ENCODE peak calls at places on chromosomes 11 and 22, in ten cellular contexts. One of them, this sample, is unnamed.

GRCh38 chr11:88338223-88338661 is 706 bp upstream of the CTSC start:
- DNase-seq in stimulated activated CD4-positive, alpha-beta T cell treated with anti-CD3 and anti-CD28 coated beads, Interleukin-12 subunit alpha, Interleukin-12 subunit beta, amount 100 ng/mL, for 4 hours: peak
- DNase-seq in NCI-H1694: peak
- DNase-seq in AG08396: peak
- DNase-seq in endothelial cell: no peak
- DNase-seq in fibroblast of villous mesenchyme: peak
- DNase-seq in posterior cingulate gyrus: no peak
- DNase-seq in EH: peak
- DNase-seq in uterus: peak
- DNase-seq in HTR-8/SVneo: peak
- DNase-seq in this sample: peak

GRCh38 chr11:129308241-129308865 is 67.3 kb upstream of the BARX2 start:
- DNase-seq in uterus: no peak
- DNase-seq in endothelial cell: no peak
- DNase-seq in NCI-H1694: no peak
- DNase-seq in fibroblast of villous mesenchyme: no peak
- DNase-seq in EH: no peak
- DNase-seq in HTR-8/SVneo: no peak
- DNase-seq in posterior cingulate gyrus: no peak
- DNase-seq in stimulated activated CD4-positive, alpha-beta T cell treated with anti-CD3 and anti-CD28 coated beads, Interleukin-12 subunit alpha, Interleukin-12 subunit beta, amount 100 ng/mL, for 4 hours: no peak
- DNase-seq in AG08396: no peak
- DNase-seq in this sample: no peak

GRCh38 chr11:101686514-101686913 is 102.7 kb upstream of the TRPC6 start:
- DNase-seq in uterus: no peak
- DNase-seq in stimulated activated CD4-positive, alpha-beta T cell treated with anti-CD3 and anti-CD28 coated beads, Interleukin-12 subunit alpha, Interleukin-12 subunit beta, amount 100 ng/mL, for 4 hours: no peak
- DNase-seq in posterior cingulate gyrus: no peak
- DNase-seq in AG08396: peak
- DNase-seq in endothelial cell: no peak
- DNase-seq in fibroblast of villous mesenchyme: peak
- DNase-seq in NCI-H1694: no peak
- DNase-seq in HTR-8/SVneo: peak
- DNase-seq in EH: peak
- DNase-seq in this sample: no peak

GRCh38 chr11:380996-381395 is 11.7 kb downstream of the B4GALNT4 start:
- DNase-seq in endothelial cell: no peak
- DNase-seq in EH: no peak
- DNase-seq in stimulated activated CD4-positive, alpha-beta T cell treated with anti-CD3 and anti-CD28 coated beads, Interleukin-12 subunit alpha, Interleukin-12 subunit beta, amount 100 ng/mL, for 4 hours: no peak
- DNase-seq in HTR-8/SVneo: no peak
- DNase-seq in posterior cingulate gyrus: no peak
- DNase-seq in AG08396: no peak
- DNase-seq in fibroblast of villous mesenchyme: no peak
- DNase-seq in uterus: no peak
- DNase-seq in NCI-H1694: no peak
- DNase-seq in this sample: no peak

GRCh38 chr11:68066742-68067141 is 27.9 kb downstream of the TCIRG1 start:
- DNase-seq in EH: no peak
- DNase-seq in endothelial cell: peak
- DNase-seq in stimulated activated CD4-positive, alpha-beta T cell treated with anti-CD3 and anti-CD28 coated beads, Interleukin-12 subunit alpha, Interleukin-12 subunit beta, amount 100 ng/mL, for 4 hours: no peak
- DNase-seq in NCI-H1694: no peak
- DNase-seq in uterus: no peak
- DNase-seq in AG08396: no peak
- DNase-seq in posterior cingulate gyrus: peak
- DNase-seq in HTR-8/SVneo: no peak
- DNase-seq in fibroblast of villous mesenchyme: no peak
- DNase-seq in this sample: no peak

GRCh38 chr22:42376721-42377177 is 55.5 kb downstream of the NFAM1 start:
- DNase-seq in NCI-H1694: peak
- DNase-seq in posterior cingulate gyrus: no peak
- DNase-seq in fibroblast of villous mesenchyme: peak
- DNase-seq in endothelial cell: no peak
- DNase-seq in HTR-8/SVneo: no peak
- DNase-seq in uterus: peak
- DNase-seq in stimulated activated CD4-positive, alpha-beta T cell treated with anti-CD3 and anti-CD28 coated beads, Interleukin-12 subunit alpha, Interleukin-12 subunit beta, amount 100 ng/mL, for 4 hours: no peak
- DNase-seq in EH: peak
- DNase-seq in AG08396: peak
- DNase-seq in this sample: peak

GRCh38 chr11:115226556-115226955 is 277.7 kb downstream of the CADM1 start:
- DNase-seq in endothelial cell: peak
- DNase-seq in AG08396: peak
- DNase-seq in uterus: no peak
- DNase-seq in stimulated activated CD4-positive, alpha-beta T cell treated with anti-CD3 and anti-CD28 coated beads, Interleukin-12 subunit alpha, Interleukin-12 subunit beta, amount 100 ng/mL, for 4 hours: no peak
- DNase-seq in EH: peak
- DNase-seq in fibroblast of villous mesenchyme: no peak
- DNase-seq in NCI-H1694: no peak
- DNase-seq in HTR-8/SVneo: peak
- DNase-seq in posterior cingulate gyrus: no peak
- DNase-seq in this sample: peak

GRCh38 chr11:125272092-125272491 is 107.5 kb downstream of the PKNOX2 start:
- DNase-seq in endothelial cell: no peak
- DNase-seq in posterior cingulate gyrus: no peak
- DNase-seq in HTR-8/SVneo: no peak
- DNase-seq in EH: peak
- DNase-seq in stimulated activated CD4-positive, alpha-beta T cell treated with anti-CD3 and anti-CD28 coated beads, Interleukin-12 subunit alpha, Interleukin-12 subunit beta, amount 100 ng/mL, for 4 hours: no peak
- DNase-seq in fibroblast of villous mesenchyme: no peak
- DNase-seq in NCI-H1694: no peak
- DNase-seq in uterus: no peak
- DNase-seq in AG08396: no peak
- DNase-seq in this sample: no peak

GRCh38 chr22:20117656-20118571 is 888 bp upstream of the TRMT2A start:
- DNase-seq in AG08396: peak
- DNase-seq in HTR-8/SVneo: no peak
- DNase-seq in fibroblast of villous mesenchyme: peak
- DNase-seq in posterior cingulate gyrus: no peak
- DNase-seq in EH: peak
- DNase-seq in stimulated activated CD4-positive, alpha-beta T cell treated with anti-CD3 and anti-CD28 coated beads, Interleukin-12 subunit alpha, Interleukin-12 subunit beta, amount 100 ng/mL, for 4 hours: peak
- DNase-seq in NCI-H1694: no peak
- DNase-seq in uterus: no peak
- DNase-seq in endothelial cell: no peak
- DNase-seq in this sample: no peak

GRCh38 chr11:30107899-30108298 is 91.1 kb upstream of the KCNA4 start:
- DNase-seq in AG08396: no peak
- DNase-seq in fibroblast of villous mesenchyme: peak
- DNase-seq in endothelial cell: no peak
- DNase-seq in posterior cingulate gyrus: no peak
- DNase-seq in stimulated activated CD4-positive, alpha-beta T cell treated with anti-CD3 and anti-CD28 coated beads, Interleukin-12 subunit alpha, Interleukin-12 subunit beta, amount 100 ng/mL, for 4 hours: no peak
- DNase-seq in NCI-H1694: no peak
- DNase-seq in uterus: no peak
- DNase-seq in HTR-8/SVneo: peak
- DNase-seq in EH: peak
- DNase-seq in this sample: no peak

GRCh38 chr22:39277135-39277607 is 32.4 kb upstream of the PDGFB start:
- DNase-seq in AG08396: peak
- DNase-seq in EH: peak
- DNase-seq in posterior cingulate gyrus: no peak
- DNase-seq in stimulated activated CD4-positive, alpha-beta T cell treated with anti-CD3 and anti-CD28 coated beads, Interleukin-12 subunit alpha, Interleukin-12 subunit beta, amount 100 ng/mL, for 4 hours: no peak
- DNase-seq in NCI-H1694: no peak
- DNase-seq in endothelial cell: no peak
- DNase-seq in fibroblast of villous mesenchyme: peak
- DNase-seq in HTR-8/SVneo: no peak
- DNase-seq in uterus: no peak
- DNase-seq in this sample: no peak